ENCODE peak calls at places on chromosomes 7 and 10, in five cellular contexts. M is EL; R is adipocyte; E is effector memory CD8-positive, alpha-beta T cell; N is NCI-H1092. T is an unnamed sample.

GRCh38 chr10:116158036-116158435 is 115.0 kb downstream of the GFRA1 start:
- DNase-seq in M (no peak), R (no peak), E (no peak), N (no peak), T (no peak)

GRCh38 chr7:32868116-32868515 is 23.4 kb downstream of the KBTBD2 start:
- DNase-seq in M (no peak), R (no peak), E (no peak), N (no peak), T (no peak)

GRCh38 chr7:114653391-114654088 is 238.9 kb downstream of the FOXP2 start:
- DNase-seq in M (no peak), R (no peak), E (no peak), N (peak), T (no peak)

GRCh38 chr10:33368086-33368485 is 33.6 kb upstream of the NRP1 start:
- DNase-seq in M (no peak), R (no peak), E (no peak), N (no peak), T (no peak)

GRCh38 chr7:114460021-114460420 is 45.4 kb downstream of the FOXP2 start:
- DNase-seq in M (no peak), R (no peak), E (no peak), N (no peak), T (no peak)

GRCh38 chr10:80278480-80278879 is 11.0 kb downstream of the MAT1A start:
- DNase-seq in M (no peak), R (no peak), E (no peak), N (no peak), T (no peak)

GRCh38 chr10:63703113-63703670 is 182.0 kb downstream of the REEP3 start:
- DNase-seq in M (peak), R (no peak), E (no peak), N (peak), T (no peak)

GRCh38 chr7:51303142-51303525 is 13.5 kb downstream of the COBL start:
- DNase-seq in M (no peak), R (no peak), E (no peak), N (no peak), T (no peak)

GRCh38 chr7:50768470-50769159 is 14.1 kb downstream of the GRB10 start:
- DNase-seq in M (no peak), R (no peak), E (no peak), N (no peak), T (no peak)

GRCh38 chr7:30240401-30240800 is 44.0 kb upstream of the ZNRF2 start:
- DNase-seq in M (peak), R (no peak), E (no peak), N (no peak), T (no peak)

GRCh38 chr10:122051609-122052385 is 62.8 kb downstream of the TACC2 start:
- DNase-seq in M (peak), R (peak), E (no peak), N (no peak), T (no peak)

GRCh38 chr10:133144771-133145170 is 15.2 kb upstream of the KNDC1 start:
- DNase-seq in M (no peak), R (no peak), E (no peak), N (no peak), T (no peak)

GRCh38 chr7:79529896-79530235 is 76.4 kb upstream of the MAGI2 start:
- DNase-seq in M (peak), R (no peak), E (no peak), N (no peak), T (no peak)

GRCh38 chr7:144725070-144725469 is 110.8 kb downstream of the TPK1 start:
- DNase-seq in M (no peak), R (no peak), E (no peak), N (no peak), T (no peak)

GRCh38 chr7:73515184-73515583 is 6.9 kb downstream of the BAZ1B start:
- DNase-seq in M (no peak), R (no peak), E (no peak), N (no peak), T (no peak)

GRCh38 chr10:44958196-44958896 is 1.3 kb upstream of the RASSF4 start:
- DNase-seq in M (peak), R (peak), E (no peak), N (no peak), T (no peak)

GRCh38 chr10:73247509-73248258 is 629 bp upstream of the DNAJC9 start:
- DNase-seq in M (no peak), R (no peak), E (no peak), N (no peak), T (no peak)

GRCh38 chr10:61981460-61981859 is 80.0 kb downstream of the ARID5B start:
- DNase-seq in M (peak), R (no peak), E (no peak), N (no peak), T (no peak)

GRCh38 chr10:132059760-132060508 is 5.8 kb upstream of the JAKMIP3 start:
- DNase-seq in M (no peak), R (no peak), E (no peak), N (no peak), T (no peak)

GRCh38 chr7:29798422-29798821 is 7.9 kb upstream of the WIPF3 start:
- DNase-seq in M (no peak), R (no peak), E (no peak), N (no peak), T (no peak)

GRCh38 chr7:111290419-111290818 is 199.5 kb downstream of the LRRN3 start:
- DNase-seq in M (no peak), R (peak), E (no peak), N (no peak), T (no peak)

GRCh38 chr7:19623676-19624075 is 85.2 kb downstream of the POLR1F start:
- DNase-seq in M (no peak), R (peak), E (no peak), N (no peak), T (no peak)

GRCh38 chr7:74029991-74030415 is 2.0 kb downstream of the ELN start:
- DNase-seq in M (no peak), R (no peak), E (no peak), N (no peak), T (no peak)

GRCh38 chr10:62895058-62895457 is 78.9 kb upstream of the EGR2 start:
- DNase-seq in M (peak), R (peak), E (no peak), N (no peak), T (no peak)

GRCh38 chr7:91326516-91327209 is 62.4 kb downstream of the FZD1 start:
- DNase-seq in M (no peak), R (no peak), E (no peak), N (no peak), T (no peak)

GRCh38 chr7:76074972-76075370 is 27.1 kb downstream of the MDH2 start:
- DNase-seq in M (peak), R (no peak), E (no peak), N (no peak), T (no peak)

GRCh38 chr10:128186959-128187787 is 61.0 kb upstream of the MKI67 start:
- DNase-seq in M (no peak), R (no peak), E (peak), N (no peak), T (peak)

GRCh38 chr10:4790922-4791321 is 35.1 kb upstream of the AKR1E2 start:
- DNase-seq in M (no peak), R (no peak), E (no peak), N (no peak), T (no peak)

GRCh38 chr10:70617798-70618568 is 15.4 kb upstream of the PRF1 start:
- DNase-seq in M (no peak), R (no peak), E (no peak), N (no peak), T (no peak)

GRCh38 chr10:132337019-132337418 is 5.0 kb downstream of the LRRC27 start:
- DNase-seq in M (no peak), R (peak), E (no peak), N (no peak), T (no peak)

GRCh38 chr10:100978121-100978895 is 9.0 kb downstream of the MRPL43 start:
- DNase-seq in M (no peak), R (no peak), E (no peak), N (no peak), T (no peak)